ENCODE peak calls at places on chromosomes 11 and 22, in six cellular contexts. Q is H9, H is neuronal stem cell, S is IMR-90, T is H1, U is mesenchymal stem cell. D is an unnamed sample.

GRCh38 chr22:43424865-43425630 is 13.2 kb downstream of the MPPED1 start:
- DNase-seq in U (no peak), T (no peak), S (no peak), Q (no peak), H (no peak), D (no peak)

GRCh38 chr11:107427569-107428180 is 29.9 kb downstream of the CWF19L2 start:
- DNase-seq in T (no peak), S (no peak), H (no peak), U (no peak), Q (no peak), D (no peak)

GRCh38 chr11:44777537-44778199 is 50.9 kb downstream of the TSPAN18 start:
- DNase-seq in Q (no peak), U (no peak), H (no peak), T (no peak), S (no peak), D (no peak)

GRCh38 chr11:1123970-1124369 is 33.8 kb upstream of the MUC5AC start:
- DNase-seq in U (no peak), H (no peak), Q (no peak), T (no peak), S (no peak), D (no peak)

GRCh38 chr22:42500164-42500835 is 19.3 kb downstream of the RRP7A start:
- DNase-seq in S (peak; percentile 35), H (peak; percentile 65), Q (peak; percentile 96), U (peak; percentile 61), T (peak; percentile 73), D (peak; percentile 89)

GRCh38 chr11:104798794-104799193 is 99.5 kb downstream of the CASP12 start:
- DNase-seq in H (no peak), T (no peak), S (no peak), U (peak; percentile 13), Q (no peak), D (no peak)

GRCh38 chr11:128582496-128583366 is 4.6 kb downstream of the ETS1 start:
- DNase-seq in U (peak; percentile 93), H (no peak), T (peak; percentile 50), S (peak; percentile 98), Q (peak; percentile 86), D (peak; percentile 50)

GRCh38 chr22:48261706-48262105 is 1499.3 kb downstream of the TBC1D22A start:
- DNase-seq in Q (no peak), S (no peak), T (no peak), H (no peak), U (no peak), D (no peak)

GRCh38 chr22:43273902-43274484 is 69.2 kb downstream of the SCUBE1 start:
- DNase-seq in U (peak; percentile 71), T (peak; percentile 41), Q (peak; percentile 84), H (peak; percentile 54), S (peak; percentile 46), D (peak; percentile 83)

GRCh38 chr11:76208829-76209670 is 2.7 kb upstream of the WNT11 start:
- DNase-seq in Q (peak; percentile 83), U (peak; percentile 54), H (peak; percentile 79), S (peak; percentile 12), T (no peak), D (peak; percentile 72)

GRCh38 chr11:28400236-28401100 is 292.3 kb downstream of the METTL15 start:
- DNase-seq in H (no peak), S (peak; percentile 87), Q (no peak), U (peak; percentile 62), T (no peak), D (peak; percentile 38)

GRCh38 chr11:279966-280761 is 2.0 kb downstream of the NLRP6 start:
- DNase-seq in T (no peak), S (peak; percentile 30), H (no peak), Q (no peak), U (no peak), D (peak; percentile 38)

GRCh38 chr11:59706518-59707285 is 6.9 kb downstream of the OR10V1 start:
- DNase-seq in Q (no peak), H (no peak), U (peak; percentile 70), T (no peak), S (peak; percentile 88), D (peak; percentile 91)

GRCh38 chr11:132535830-132536229 is 996.5 kb downstream of the OPCML start:
- DNase-seq in Q (no peak), T (no peak), S (no peak), H (no peak), U (no peak), D (no peak)

GRCh38 chr11:128687321-128687720 is 6.6 kb upstream of the FLI1 start:
- DNase-seq in Q (peak; percentile 84), T (no peak), U (peak; percentile 50), S (no peak), H (no peak), D (no peak)

GRCh38 chr11:130719516-130719915 is 196.8 kb downstream of the SNX19 start:
- DNase-seq in U (peak; percentile 15), S (peak; percentile 71), Q (no peak), H (no peak), T (no peak), D (peak; percentile 16)

GRCh38 chr22:36933629-36934028 is 20.2 kb downstream of the CSF2RB start:
- DNase-seq in S (no peak), T (no peak), H (no peak), Q (peak; percentile 24), U (no peak), D (no peak)

GRCh38 chr22:44661070-44661469 is 40.9 kb upstream of the PRR5 start:
- DNase-seq in Q (peak; percentile 80), H (no peak), U (peak; percentile 33), S (no peak), T (no peak), D (no peak)

GRCh38 chr22:25495286-25495685 is 69.2 kb upstream of the GRK3 start:
- DNase-seq in S (peak; percentile 32), H (no peak), T (no peak), Q (no peak), U (peak; percentile 24), D (peak; percentile 75)

GRCh38 chr22:42116848-42117424 is 13.7 kb downstream of the CYP2D6 start:
- DNase-seq in T (no peak), U (peak; percentile 52), S (peak; percentile 4), H (no peak), Q (peak; percentile 64), D (no peak)

GRCh38 chr11:67020949-67021348 is 2.0 kb upstream of the SYT12 start:
- DNase-seq in H (no peak), U (no peak), Q (no peak), S (no peak), T (no peak), D (no peak)

GRCh38 chr11:59154585-59154984 is 11.9 kb downstream of the FAM111A start:
- DNase-seq in H (no peak), U (no peak), S (peak; percentile 26), T (no peak), Q (no peak), D (peak; percentile 64)

GRCh38 chr11:86064236-86064803 is 4.6 kb downstream of the PICALM start:
- DNase-seq in Q (no peak), H (no peak), U (peak; percentile 58), T (no peak), S (peak; percentile 54), D (no peak)

GRCh38 chr11:118565062-118565461 is 669 bp downstream of the IFT46 start:
- DNase-seq in T (no peak), H (no peak), S (no peak), Q (no peak), U (no peak), D (no peak)

GRCh38 chr11:102238287-102238894 is 78.9 kb upstream of the BIRC3 start:
- DNase-seq in Q (no peak), H (no peak), T (no peak), S (no peak), U (no peak), D (no peak)
- H2AFZ ChIP-seq in Q (no peak overlapping the region), H (no peak overlapping the region), T (no peak overlapping the region), S (no peak overlapping the region), U (no peak overlapping the region), D (no peak overlapping the region)

GRCh38 chr11:126452256-126452655 is 96.8 kb downstream of the ST3GAL4 start:
- DNase-seq in S (no peak), H (no peak), Q (peak; percentile 43), U (no peak), T (no peak), D (no peak)
- H3K14ac ChIP-seq in S (no peak overlapping the region), H (no peak overlapping the region), Q (no peak overlapping the region), U (no peak overlapping the region), T (no peak overlapping the region), D (no peak overlapping the region)

DNA sequence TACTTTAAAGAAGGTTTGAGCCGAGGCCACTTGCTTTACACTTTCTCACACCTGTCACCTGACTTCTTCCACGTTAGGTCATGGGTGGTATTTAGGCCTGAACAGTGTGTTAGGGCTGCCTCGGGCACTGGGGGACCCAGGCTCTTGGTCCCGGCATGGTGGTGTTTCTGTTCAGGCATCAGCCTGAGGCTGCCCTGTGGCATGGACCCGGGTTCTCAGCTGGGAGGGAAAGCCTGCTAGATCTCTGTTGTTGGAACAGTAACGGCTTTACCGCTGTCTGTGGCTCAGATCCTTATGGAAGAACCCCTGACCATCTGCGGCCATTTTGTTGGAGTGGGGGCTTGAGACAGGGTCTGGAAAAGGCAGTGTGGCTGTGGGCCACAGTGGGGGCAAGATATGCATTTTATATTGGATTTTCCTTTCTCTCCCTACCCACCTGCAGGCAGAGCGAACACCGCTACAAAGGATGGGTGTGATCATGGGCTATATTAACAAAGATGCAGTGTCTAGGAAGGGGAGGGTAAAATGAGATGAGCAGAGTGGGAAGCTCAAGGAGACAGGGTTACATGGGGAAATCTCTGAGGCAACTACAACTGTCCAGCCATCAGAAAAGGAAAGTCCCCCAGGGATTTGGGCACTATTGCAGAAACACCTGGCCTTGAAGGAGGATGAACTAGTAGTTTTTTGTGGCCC is 1.6 kb upstream of the KCNJ11 start:
- DNase-seq in H (no peak), Q (no peak), S (no peak), U (no peak), T (no peak), D (no peak)
- H2AFZ ChIP-seq in H (peak overlapping the region; percentile 100), Q (no peak overlapping the region), S (peak overlapping the region; percentile 32), U (no peak overlapping the region), T (peak overlapping the region; percentile 11), D (no peak overlapping the region)

GRCh38 chr22:38755155-38755910 is 465 bp downstream of the SUN2 start:
- DNase-seq in Q (peak; percentile 64), S (peak; percentile 48), U (peak; percentile 80), T (no peak), H (peak; percentile 69), D (peak; percentile 98)
- H3K14ac ChIP-seq in Q (no peak overlapping the region), S (peak overlapping the region; percentile 87), U (no peak overlapping the region), T (no peak overlapping the region), H (no peak overlapping the region), D (peak overlapping the region; percentile 82)

GRCh38 chr11:48005878-48006277 is 25.5 kb downstream of the PTPRJ start:
- DNase-seq in U (no peak), Q (no peak), T (no peak), H (peak; percentile 36), S (no peak), D (no peak)
- H2AFZ ChIP-seq in U (no peak overlapping the region), Q (no peak overlapping the region), T (no peak overlapping the region), H (peak overlapping the region; percentile 17), S (peak overlapping the region; percentile 12), D (no peak overlapping the region)

GRCh38 chr11:73521621-73522020 is 76.3 kb downstream of the FAM168A start:
- DNase-seq in S (peak; percentile 54), H (no peak), Q (no peak), T (no peak), U (peak; percentile 63), D (no peak)

GRCh38 chr11:73528013-73528412 is 69.9 kb downstream of the FAM168A start:
- DNase-seq in H (no peak), U (no peak), S (no peak), T (no peak), Q (no peak), D (peak; percentile 7)

GRCh38 chr11:73528420-73528819 is 69.5 kb downstream of the FAM168A start:
- DNase-seq in H (no peak), S (no peak), Q (no peak), U (peak; percentile 52), T (no peak), D (peak; percentile 19)

GRCh38 chr11:73525611-73526010 is 72.3 kb downstream of the FAM168A start:
- DNase-seq in H (no peak), T (no peak), S (no peak), Q (no peak), U (no peak), D (no peak)

GRCh38 chr11:73524774-73525173 is 73.1 kb downstream of the FAM168A start:
- DNase-seq in S (no peak), T (no peak), H (no peak), Q (no peak), U (no peak), D (no peak)
- H3K14ac ChIP-seq in S (no peak overlapping the region), T (no peak overlapping the region), H (no peak overlapping the region), Q (no peak overlapping the region), U (no peak overlapping the region), D (no peak overlapping the region)

D was measured in trophoblast cell.